ENCODE peak calls at places on chromosomes 16 and 17, in five cellular contexts. C is pancreas, V is HCT116, S is hepatocyte, A is HL-60. H is an unnamed sample.

GRCh38 chr16:4733747-4734062 is 366 bp downstream of the ANKS3 start:
- DNase-seq in A (no peak), V (no peak), C (no peak), S (peak; percentile 34), H (no peak)

GRCh38 chr17:19020016-19020415 is 15.5 kb upstream of the FAM83G start:
- DNase-seq in A (no peak), C (no peak), V (no peak), S (no peak), H (no peak)

GRCh38 chr16:273547-274421 is 2.0 kb downstream of the RGS11 start:
- DNase-seq in A (no peak), C (peak; percentile 72), S (no peak), V (no peak), H (no peak)

GRCh38 chr17:78879679-78880186 is 23.3 kb downstream of the CEP295NL start:
- DNase-seq in A (no peak), V (no peak), S (peak; percentile 66), C (peak; percentile 42), H (no peak)

GRCh38 chr16:31016018-31016417 is 5.6 kb upstream of the STX1B start:
- DNase-seq in C (peak; percentile 38), S (no peak), A (no peak), V (no peak), H (no peak)

GRCh38 chr17:2181206-2181983 is 122.2 kb downstream of the SMG6 start:
- DNase-seq in A (no peak), S (peak; percentile 60), C (no peak), V (no peak), H (no peak)

GRCh38 chr16:12348733-12349704 is 372.5 kb downstream of the SNX29 start:
- DNase-seq in V (no peak), S (no peak), A (no peak), C (no peak), H (no peak)

GRCh38 chr17:81232616-81233241 is 6.1 kb downstream of the TEPSIN start:
- DNase-seq in V (no peak), C (no peak), S (no peak), A (no peak), H (no peak)

GRCh38 chr16:68031951-68032350 is 8.9 kb downstream of the DUS2 start:
- DNase-seq in C (no peak), V (peak; percentile 36), A (no peak), S (no peak), H (no peak)

GRCh38 chr16:19810817-19811731 is 73.6 kb downstream of the GPRC5B start:
- DNase-seq in C (no peak), S (peak; percentile 27), A (no peak), V (no peak), H (no peak)
- H3K27ac ChIP-seq in C (peak overlapping the region; percentile 46), S (peak overlapping the region; percentile 56), A (no peak overlapping the region), V (no peak overlapping the region), H (no peak overlapping the region)

GRCh38 chr16:57619606-57620315 is 8.7 kb upstream of the ADGRG1 start:
- DNase-seq in C (peak; percentile 83), A (no peak), V (no peak), S (peak; percentile 87), H (peak; percentile 65)
- H3K4me3 ChIP-seq in C (peak overlapping the region; percentile 66), A (no peak overlapping the region), V (peak overlapping the region; percentile 75), S (peak overlapping the region; percentile 3), H (no peak overlapping the region)

GRCh38 chr17:41736983-41737679 is 2.7 kb upstream of the HAP1 start:
- DNase-seq in C (no peak), S (no peak), A (no peak), V (no peak), H (no peak)
- H3K27me3 ChIP-seq in C (peaks cover 4% of the 10 kb centered on the region), S (peaks cover 51% of the 10 kb centered on the region), A (peaks cover 48% of the 10 kb centered on the region), V (no peaks in the 10 kb centered on the region), H (peaks cover 53% of the 10 kb centered on the region)

GRCh38 chr17:75864448-75864871 is 9.3 kb upstream of the WBP2 start:
- DNase-seq in V (no peak), S (peak; percentile 81), C (no peak), A (no peak), H (peak; percentile 74)
- H3K27ac ChIP-seq in V (no peak overlapping the region), S (peak overlapping the region; percentile 78), C (no peak overlapping the region), A (peak overlapping the region; percentile 73), H (no peak overlapping the region)

GRCh38 chr16:89452925-89453324 is 37.4 kb downstream of the ANKRD11 start:
- DNase-seq in S (no peak), V (no peak), A (no peak), C (no peak), H (no peak)
- H3K4me3 ChIP-seq in S (no peak overlapping the region), V (no peak overlapping the region), A (no peak overlapping the region), C (no peak overlapping the region), H (no peak overlapping the region)

GRCh38 chr16:2992383-2993081 is 12.3 kb upstream of the PKMYT1 start:
- DNase-seq in C (no peak), V (no peak), A (no peak), S (no peak), H (no peak)
- H3K27me3 ChIP-seq in C (no peaks in the 10 kb centered on the region), V (no peaks in the 10 kb centered on the region), A (peaks cover 2% of the 10 kb centered on the region), S (no peaks in the 10 kb centered on the region), H (no peaks in the 10 kb centered on the region)

GRCh38 chr17:12977008-12977751 is 40.6 kb downstream of the ELAC2 start:
- DNase-seq in V (no peak), C (no peak), S (no peak), A (no peak), H (peak; percentile 81)
- H3K27ac ChIP-seq in V (no peak overlapping the region), C (no peak overlapping the region), S (no peak overlapping the region), A (no peak overlapping the region), H (no peak overlapping the region)

DNA sequence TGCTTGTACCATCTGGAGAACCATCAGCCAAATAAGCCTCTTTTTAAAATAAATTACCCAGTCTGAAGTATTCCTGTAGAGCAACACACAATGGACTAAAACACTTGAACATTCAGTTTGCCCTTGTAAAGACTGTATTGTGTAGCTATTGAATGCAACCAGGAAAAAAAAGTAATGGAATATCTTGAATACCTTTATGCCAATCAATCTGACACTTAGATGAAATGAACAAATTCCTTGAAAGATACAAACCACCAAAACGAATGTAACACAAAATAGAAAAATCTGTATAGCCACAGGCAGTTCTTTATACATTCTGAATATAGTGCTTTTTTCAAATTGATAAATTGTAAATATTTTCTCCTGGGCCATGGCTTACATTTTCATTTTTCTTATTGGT is 63.3 kb upstream of the KCNJ16 start:
- DNase-seq in S (no peak), V (no peak), C (no peak), A (no peak), H (no peak)
- H3K4me3 ChIP-seq in S (no peak overlapping the region), V (no peak overlapping the region), C (no peak overlapping the region), A (no peak overlapping the region), H (no peak overlapping the region)

DNA sequence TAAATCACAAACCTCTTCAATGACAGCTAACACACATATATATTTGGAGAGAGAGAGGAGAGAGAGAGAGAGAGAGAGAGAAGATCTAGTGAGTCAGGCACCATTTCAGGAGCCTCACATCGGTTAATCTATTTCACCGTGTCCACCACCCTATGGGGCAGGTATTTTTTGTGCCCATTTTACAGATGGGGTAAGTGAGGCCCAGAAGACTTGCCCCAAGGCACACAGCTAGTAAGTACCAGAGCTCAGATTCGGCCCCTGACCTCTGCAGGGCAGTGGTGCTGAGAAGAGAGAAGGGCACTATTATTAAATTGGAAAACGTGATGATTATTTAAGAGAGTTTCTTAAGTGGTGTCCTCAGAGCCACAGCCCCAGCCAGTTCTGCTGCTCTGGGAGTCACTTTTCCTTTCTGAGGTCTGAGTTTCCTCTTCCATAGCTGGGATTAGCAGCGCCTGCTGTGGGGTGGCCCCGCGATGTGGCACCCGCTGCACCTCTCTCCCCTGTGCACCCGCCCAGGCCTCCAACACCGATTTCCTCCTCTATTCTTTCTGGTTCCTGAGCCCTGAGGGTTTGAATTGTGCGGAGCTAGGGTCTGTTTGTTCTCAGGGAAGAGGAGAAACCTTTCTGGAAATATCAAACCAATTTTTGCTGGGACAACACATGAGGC is 303.9 kb downstream of the IRF8 start:
- DNase-seq in S (no peak), A (no peak), V (no peak), C (no peak), H (no peak)
- H3K27me3 ChIP-seq in S (no peaks in the 10 kb centered on the region), A (no peaks in the 10 kb centered on the region), V (peaks cover 45% of the 10 kb centered on the region), C (no peaks in the 10 kb centered on the region), H (no peaks in the 10 kb centered on the region)

GRCh38 chr17:55271958-55272710 is 7.4 kb downstream of the HLF start:
- DNase-seq in A (no peak), C (no peak), S (no peak), V (no peak), H (no peak)

GRCh38 chr17:55267777-55268648 is 3.3 kb downstream of the HLF start:
- DNase-seq in S (no peak), C (no peak), V (no peak), A (no peak), H (no peak)

GRCh38 chr17:55268649-55269480 is 4.1 kb downstream of the HLF start:
- DNase-seq in C (no peak), A (no peak), V (no peak), S (no peak), H (no peak)

GRCh38 chr17:55271223-55271571 is 6.4 kb downstream of the HLF start:
- DNase-seq in S (no peak), C (no peak), A (no peak), V (no peak), H (no peak)

GRCh38 chr17:55269894-55270293 is 5.1 kb downstream of the HLF start:
- DNase-seq in S (no peak), V (no peak), C (no peak), A (no peak), H (no peak)
- H3K27ac ChIP-seq in S (no peak overlapping the region), V (no peak overlapping the region), C (no peak overlapping the region), A (no peak overlapping the region), H (no peak overlapping the region)

H was measured in endodermal cell.